ENCODE peak calls at places on chromosomes 11 and 22, in five cellular contexts. One of them, this sample, is unnamed.
A peak's percentile ranks its signal among the peaks of the same experiment; 100 is the strongest.

GRCh38 chr11:57479925-57480324 is 19.6 kb downstream of the RTN4RL2 start:
- DNase-seq in cardiac muscle cell: no peak
- DNase-seq in aorta: no peak
- DNase-seq in lung: no peak
- DNase-seq in thoracic aorta: no peak
- DNase-seq in this sample: no peak

GRCh38 chr22:24951942-24952836 is at the start of gene KIAA1671:
- DNase-seq in cardiac muscle cell: peak; percentile 95
- DNase-seq in aorta: peak; percentile 88
- DNase-seq in lung: peak; percentile 85
- DNase-seq in thoracic aorta: peak; percentile 18
- DNase-seq in this sample: no peak

GRCh38 chr11:70244698-70245097 is 25.8 kb upstream of the PPFIA1 start:
- DNase-seq in cardiac muscle cell: no peak
- DNase-seq in aorta: peak; percentile 54
- DNase-seq in lung: no peak
- DNase-seq in thoracic aorta: no peak
- DNase-seq in this sample: no peak

GRCh38 chr22:27554106-27554814 is 247.3 kb downstream of the MN1 start:
- DNase-seq in cardiac muscle cell: no peak
- DNase-seq in aorta: no peak
- DNase-seq in lung: peak; percentile 33
- DNase-seq in thoracic aorta: no peak
- DNase-seq in this sample: no peak

GRCh38 chr11:115170133-115170815 is 333.9 kb downstream of the CADM1 start:
- DNase-seq in cardiac muscle cell: peak; percentile 55
- DNase-seq in aorta: no peak
- DNase-seq in lung: no peak
- DNase-seq in thoracic aorta: no peak
- DNase-seq in this sample: no peak

GRCh38 chr11:116986521-116987105 is 111.6 kb downstream of the SIK3 start:
- DNase-seq in cardiac muscle cell: no peak
- DNase-seq in aorta: no peak
- DNase-seq in lung: peak; percentile 45
- DNase-seq in thoracic aorta: no peak
- DNase-seq in this sample: no peak

GRCh38 chr11:2464451-2465165 is 19.8 kb downstream of the KCNQ1 start:
- DNase-seq in cardiac muscle cell: no peak
- DNase-seq in aorta: no peak
- DNase-seq in lung: no peak
- DNase-seq in thoracic aorta: no peak
- DNase-seq in this sample: no peak

GRCh38 chr22:49212002-49212401 is 615.7 kb downstream of the BRD1 start:
- DNase-seq in cardiac muscle cell: no peak
- DNase-seq in aorta: no peak
- DNase-seq in lung: no peak
- DNase-seq in thoracic aorta: no peak
- DNase-seq in this sample: peak; percentile 49

GRCh38 chr22:38766076-38766777 is 10.4 kb upstream of the SUN2 start:
- DNase-seq in cardiac muscle cell: peak; percentile 73
- DNase-seq in aorta: no peak
- DNase-seq in lung: no peak
- DNase-seq in thoracic aorta: no peak
- DNase-seq in this sample: no peak

GRCh38 chr11:13311570-13311969 is 34.0 kb downstream of the BMAL1 start:
- DNase-seq in cardiac muscle cell: no peak
- DNase-seq in aorta: no peak
- DNase-seq in lung: no peak
- DNase-seq in thoracic aorta: no peak
- DNase-seq in this sample: no peak

GRCh38 chr11:124898711-124899110 is 1.0 kb upstream of the ROBO4 start:
- DNase-seq in cardiac muscle cell: no peak
- DNase-seq in aorta: no peak
- DNase-seq in lung: no peak
- DNase-seq in thoracic aorta: no peak
- DNase-seq in this sample: peak; percentile 85

GRCh38 chr22:21940521-21940920 is 12.1 kb downstream of the PPM1F start:
- DNase-seq in cardiac muscle cell: no peak
- DNase-seq in aorta: peak; percentile 72
- DNase-seq in lung: no peak
- DNase-seq in thoracic aorta: no peak
- DNase-seq in this sample: no peak

GRCh38 chr11:67389477-67389876 is 2.3 kb upstream of the RAD9A start:
- DNase-seq in cardiac muscle cell: peak; percentile 65
- DNase-seq in aorta: no peak
- DNase-seq in lung: no peak
- DNase-seq in thoracic aorta: no peak
- DNase-seq in this sample: no peak

GRCh38 chr22:41762980-41763779 is 37.3 kb upstream of the CCDC134 start:
- DNase-seq in cardiac muscle cell: peak; percentile 65
- DNase-seq in aorta: no peak
- DNase-seq in lung: no peak
- DNase-seq in thoracic aorta: no peak
- DNase-seq in this sample: no peak

GRCh38 chr11:111463276-111463675 is 48.9 kb downstream of the BTG4 start:
- DNase-seq in cardiac muscle cell: no peak
- DNase-seq in aorta: no peak
- DNase-seq in lung: no peak
- DNase-seq in thoracic aorta: no peak
- DNase-seq in this sample: no peak

GRCh38 chr22:27004434-27004833 is 347.0 kb downstream of the MIAT start:
- DNase-seq in cardiac muscle cell: no peak
- DNase-seq in aorta: no peak
- DNase-seq in lung: no peak
- DNase-seq in thoracic aorta: no peak
- DNase-seq in this sample: no peak

GRCh38 chr22:25704701-25705100 is 37.3 kb upstream of the MYO18B start:
- DNase-seq in cardiac muscle cell: no peak
- DNase-seq in aorta: no peak
- DNase-seq in lung: no peak
- DNase-seq in thoracic aorta: no peak
- DNase-seq in this sample: no peak

GRCh38 chr11:79152511-79152910 is 288.3 kb downstream of the TENM4 start:
- DNase-seq in cardiac muscle cell: no peak
- DNase-seq in aorta: peak; percentile 76
- DNase-seq in lung: no peak
- DNase-seq in thoracic aorta: no peak
- DNase-seq in this sample: no peak

GRCh38 chr11:34194576-34195335 is 89.3 kb downstream of the NAT10 start:
- DNase-seq in cardiac muscle cell: peak; percentile 34
- DNase-seq in aorta: no peak
- DNase-seq in lung: no peak
- DNase-seq in thoracic aorta: no peak
- DNase-seq in this sample: no peak

GRCh38 chr22:46738961-46739870 is 1.2 kb upstream of the CERK start:
- DNase-seq in cardiac muscle cell: no peak
- DNase-seq in aorta: peak; percentile 67
- DNase-seq in lung: peak; percentile 50
- DNase-seq in thoracic aorta: no peak
- DNase-seq in this sample: no peak

GRCh38 chr11:18313985-18314763 is 7.8 kb downstream of the HPS5 start:
- DNase-seq in cardiac muscle cell: no peak
- DNase-seq in aorta: peak; percentile 45
- DNase-seq in lung: no peak
- DNase-seq in thoracic aorta: no peak
- DNase-seq in this sample: no peak

GRCh38 chr11:61392991-61393595 is 706 bp downstream of the TMEM216 start:
- DNase-seq in cardiac muscle cell: peak; percentile 12
- DNase-seq in aorta: no peak
- DNase-seq in lung: no peak
- DNase-seq in thoracic aorta: no peak
- DNase-seq in this sample: no peak

GRCh38 chr11:64131657-64132387 is 34.1 kb downstream of the MACROD1 start:
- DNase-seq in cardiac muscle cell: peak; percentile 53
- DNase-seq in aorta: no peak
- DNase-seq in lung: peak; percentile 47
- DNase-seq in thoracic aorta: no peak
- DNase-seq in this sample: no peak

GRCh38 chr22:44608606-44609226 is 93.3 kb upstream of the PRR5 start:
- DNase-seq in cardiac muscle cell: no peak
- DNase-seq in aorta: no peak
- DNase-seq in lung: no peak
- DNase-seq in thoracic aorta: no peak
- DNase-seq in this sample: no peak

GRCh38 chr22:50293441-50294318 is 13.8 kb downstream of the PLXNB2 start:
- DNase-seq in cardiac muscle cell: peak; percentile 87
- DNase-seq in aorta: peak; percentile 87
- DNase-seq in lung: peak; percentile 79
- DNase-seq in thoracic aorta: no peak
- DNase-seq in this sample: no peak

GRCh38 chr11:44484211-44484610 is 81.3 kb upstream of the CD82 start:
- DNase-seq in cardiac muscle cell: peak; percentile 49
- DNase-seq in aorta: no peak
- DNase-seq in lung: no peak
- DNase-seq in thoracic aorta: no peak
- DNase-seq in this sample: no peak

GRCh38 chr11:70467196-70468085 is 69.1 kb downstream of the CTTN start:
- DNase-seq in cardiac muscle cell: peak; percentile 77
- DNase-seq in aorta: peak; percentile 67
- DNase-seq in lung: peak; percentile 56
- DNase-seq in thoracic aorta: peak; percentile 17
- DNase-seq in this sample: no peak

GRCh38 chr22:35212020-35212419 is 45.3 kb upstream of the HMGXB4 start:
- DNase-seq in cardiac muscle cell: no peak
- DNase-seq in aorta: no peak
- DNase-seq in lung: no peak
- DNase-seq in thoracic aorta: no peak
- DNase-seq in this sample: no peak

GRCh38 chr22:50504245-50505211 is 3.0 kb downstream of the LMF2 start:
- DNase-seq in cardiac muscle cell: no peak
- DNase-seq in aorta: no peak
- DNase-seq in lung: no peak
- DNase-seq in thoracic aorta: no peak
- DNase-seq in this sample: no peak

GRCh38 chr22:20414059-20414440 is 20.1 kb downstream of the ZNF74 start:
- DNase-seq in cardiac muscle cell: no peak
- DNase-seq in aorta: no peak
- DNase-seq in lung: no peak
- DNase-seq in thoracic aorta: no peak
- DNase-seq in this sample: no peak

GRCh38 chr22:20413217-20414058 is 19.5 kb downstream of the ZNF74 start:
- DNase-seq in cardiac muscle cell: no peak
- DNase-seq in aorta: peak; percentile 11
- DNase-seq in lung: no peak
- DNase-seq in thoracic aorta: no peak
- DNase-seq in this sample: no peak

GRCh38 chr22:20414450-20414849 is 20.5 kb downstream of the ZNF74 start:
- DNase-seq in cardiac muscle cell: no peak
- DNase-seq in aorta: no peak
- DNase-seq in lung: no peak
- DNase-seq in thoracic aorta: no peak
- DNase-seq in this sample: no peak

GRCh38 chr22:20408891-20409290 is 14.9 kb downstream of the ZNF74 start:
- DNase-seq in cardiac muscle cell: no peak
- DNase-seq in aorta: peak; percentile 15
- DNase-seq in lung: no peak
- DNase-seq in thoracic aorta: no peak
- DNase-seq in this sample: no peak

DNA sequence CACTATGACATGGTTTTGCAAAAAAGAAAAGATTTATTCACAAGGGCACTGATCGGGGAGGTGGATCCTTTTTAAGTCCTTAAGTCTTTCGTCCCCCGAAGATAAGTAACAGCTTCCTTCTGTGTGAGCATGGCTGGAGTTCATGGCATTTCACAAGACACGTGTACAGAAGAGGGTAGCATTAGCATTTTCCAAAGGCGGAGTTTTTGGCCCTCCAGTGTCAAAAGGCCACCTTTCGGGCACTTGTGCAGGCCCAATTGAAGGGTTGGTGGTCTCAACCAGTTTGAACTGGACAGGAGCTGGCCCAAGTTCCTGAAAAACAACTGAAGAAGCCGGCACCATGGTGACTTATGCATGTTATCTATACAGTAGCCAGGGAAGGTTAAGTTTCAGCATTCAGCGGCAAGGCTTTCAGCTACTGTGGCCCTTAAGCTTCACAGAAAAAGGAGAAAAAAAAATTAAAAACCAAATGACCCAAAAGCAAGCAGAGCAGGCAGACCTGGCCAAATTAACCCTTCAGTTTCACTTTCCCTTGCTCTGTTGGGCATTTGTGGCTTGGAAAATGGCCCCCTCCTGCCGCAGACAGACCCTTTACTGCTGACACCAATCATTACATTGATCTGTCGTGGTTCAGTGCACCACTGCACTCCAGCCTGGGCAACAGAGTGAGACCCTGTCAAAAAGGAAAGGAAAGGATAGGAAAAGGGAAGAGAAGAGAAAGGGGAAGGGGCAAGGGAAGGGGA is 18.7 kb downstream of the ZNF74 start:
- DNase-seq in cardiac muscle cell: no peak
- DNase-seq in aorta: peak; percentile 6
- DNase-seq in lung: no peak
- DNase-seq in thoracic aorta: no peak
- DNase-seq in this sample: no peak
- H3K27ac ChIP-seq in cardiac muscle cell: peak overlapping the region; percentile 6
- H3K27ac ChIP-seq in aorta: no peak overlapping the region
- H3K27ac ChIP-seq in lung: no peak overlapping the region
- H3K27ac ChIP-seq in thoracic aorta: no peak overlapping the region
- H3K27ac ChIP-seq in this sample: no peak overlapping the region

DNA sequence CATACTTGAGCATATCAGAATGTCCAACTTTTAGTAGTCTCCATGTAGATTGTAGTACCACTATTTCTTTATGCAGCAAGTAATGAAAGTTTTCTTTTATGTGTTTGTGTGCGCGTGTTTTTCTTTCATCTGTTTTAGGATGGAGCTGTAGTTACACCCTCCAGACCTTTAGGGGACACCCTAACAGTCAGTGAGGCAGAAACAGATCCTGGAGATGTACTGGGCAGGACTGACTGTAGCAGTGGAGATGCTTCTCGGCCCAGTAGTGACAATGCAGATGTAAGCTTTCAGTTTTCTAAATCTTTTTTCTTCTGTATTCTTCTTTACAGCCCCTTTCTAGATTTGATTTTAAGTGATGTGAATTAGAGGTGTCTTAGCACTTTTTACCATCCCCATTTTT is 79.9 kb upstream of the GRIK4 start:
- DNase-seq in cardiac muscle cell: no peak
- DNase-seq in aorta: no peak
- DNase-seq in lung: no peak
- DNase-seq in thoracic aorta: no peak
- DNase-seq in this sample: no peak
- H3K27ac ChIP-seq in cardiac muscle cell: no peak overlapping the region
- H3K27ac ChIP-seq in aorta: peak overlapping the region; percentile 87
- H3K27ac ChIP-seq in lung: peak overlapping the region; percentile 85
- H3K27ac ChIP-seq in thoracic aorta: peak overlapping the region; percentile 78
- H3K27ac ChIP-seq in this sample: peak overlapping the region; percentile 74

GRCh38 chr11:128768876-128769275 is 75.0 kb downstream of the FLI1 start:
- DNase-seq in cardiac muscle cell: no peak
- DNase-seq in aorta: no peak
- DNase-seq in lung: no peak
- DNase-seq in thoracic aorta: no peak
- DNase-seq in this sample: no peak
- H3K27ac ChIP-seq in cardiac muscle cell: no peak overlapping the region
- H3K27ac ChIP-seq in aorta: no peak overlapping the region
- H3K27ac ChIP-seq in lung: no peak overlapping the region
- H3K27ac ChIP-seq in thoracic aorta: no peak overlapping the region
- H3K27ac ChIP-seq in this sample: no peak overlapping the region

DNA sequence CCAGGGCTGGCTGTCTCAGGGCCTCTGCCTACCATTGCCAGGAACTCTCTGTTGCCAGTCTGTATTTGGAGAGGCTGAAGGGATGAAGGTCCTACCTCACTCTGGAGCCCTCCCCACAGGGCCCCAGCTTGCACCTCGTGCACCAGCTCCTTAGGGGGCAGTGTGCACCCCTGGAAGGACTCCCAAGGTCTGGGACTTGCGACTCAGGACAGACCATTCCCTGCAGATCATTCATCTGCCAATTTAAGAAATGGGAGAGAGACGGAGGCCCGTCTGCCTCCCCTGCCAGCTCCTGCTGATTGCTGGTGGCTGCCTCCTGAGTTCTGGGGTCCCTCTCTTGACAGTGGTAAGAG is 27.5 kb upstream of the MALAT1 start:
- DNase-seq in cardiac muscle cell: peak; percentile 81
- DNase-seq in aorta: peak; percentile 84
- DNase-seq in lung: peak; percentile 74
- DNase-seq in thoracic aorta: peak; percentile 56
- DNase-seq in this sample: no peak
- H3K27ac ChIP-seq in cardiac muscle cell: peak overlapping the region; percentile 97
- H3K27ac ChIP-seq in aorta: peak overlapping the region; percentile 97
- H3K27ac ChIP-seq in lung: peak overlapping the region; percentile 92
- H3K27ac ChIP-seq in thoracic aorta: peak overlapping the region; percentile 100
- H3K27ac ChIP-seq in this sample: peak overlapping the region; percentile 100

This sample was measured in vagina.